ENCODE peak calls at places on chromosomes 12 and 14, in ten cellular contexts. One of them, this sample, is unnamed.
A peak's percentile ranks its signal among the peaks of the same experiment; 100 is the strongest.

GRCh38 chr14:92040431-92041040 is 677 bp upstream of the TRIP11 start:
- DNase-seq in T-helper 1 cell: no peak
- DNase-seq in lower leg skin: no peak
- DNase-seq in COLO829: peak; percentile 19
- DNase-seq in hypothalamus: no peak
- DNase-seq in ovary: no peak
- DNase-seq in sciatic nerve: no peak
- DNase-seq in AG08395: peak; percentile 16
- DNase-seq in smooth muscle cell of the brain vasculature: no peak
- DNase-seq in cardiac muscle cell: peak; percentile 12
- DNase-seq in this sample: peak; percentile 31

GRCh38 chr14:51554953-51555352 is 96.8 kb upstream of the FRMD6 start:
- DNase-seq in T-helper 1 cell: no peak
- DNase-seq in lower leg skin: no peak
- DNase-seq in COLO829: no peak
- DNase-seq in hypothalamus: no peak
- DNase-seq in ovary: no peak
- DNase-seq in sciatic nerve: no peak
- DNase-seq in AG08395: peak; percentile 58
- DNase-seq in smooth muscle cell of the brain vasculature: no peak
- DNase-seq in cardiac muscle cell: no peak
- DNase-seq in this sample: peak; percentile 51

GRCh38 chr12:53065975-53066593 is 13.1 kb downstream of the SPRYD3 start:
- DNase-seq in T-helper 1 cell: peak; percentile 39
- DNase-seq in lower leg skin: peak; percentile 78
- DNase-seq in COLO829: peak; percentile 88
- DNase-seq in hypothalamus: peak; percentile 36
- DNase-seq in ovary: peak; percentile 87
- DNase-seq in sciatic nerve: peak; percentile 94
- DNase-seq in AG08395: peak; percentile 91
- DNase-seq in smooth muscle cell of the brain vasculature: no peak
- DNase-seq in cardiac muscle cell: peak; percentile 88
- DNase-seq in this sample: peak; percentile 87

GRCh38 chr14:58238252-58239247 is 6.1 kb upstream of the PSMA3 start:
- DNase-seq in T-helper 1 cell: no peak
- DNase-seq in lower leg skin: no peak
- DNase-seq in COLO829: no peak
- DNase-seq in hypothalamus: no peak
- DNase-seq in ovary: peak; percentile 63
- DNase-seq in sciatic nerve: no peak
- DNase-seq in AG08395: no peak
- DNase-seq in smooth muscle cell of the brain vasculature: no peak
- DNase-seq in cardiac muscle cell: peak; percentile 32
- DNase-seq in this sample: peak; percentile 46

GRCh38 chr12:46446645-46447044 is 74.1 kb upstream of the SLC38A2 start:
- DNase-seq in T-helper 1 cell: no peak
- DNase-seq in lower leg skin: no peak
- DNase-seq in COLO829: no peak
- DNase-seq in hypothalamus: no peak
- DNase-seq in ovary: no peak
- DNase-seq in sciatic nerve: no peak
- DNase-seq in AG08395: no peak
- DNase-seq in smooth muscle cell of the brain vasculature: no peak
- DNase-seq in cardiac muscle cell: peak; percentile 28
- DNase-seq in this sample: peak; percentile 46

GRCh38 chr14:67557118-67557517 is 24.0 kb downstream of the PLEKHH1 start:
- DNase-seq in T-helper 1 cell: no peak
- DNase-seq in lower leg skin: no peak
- DNase-seq in COLO829: peak; percentile 33
- DNase-seq in hypothalamus: no peak
- DNase-seq in ovary: no peak
- DNase-seq in sciatic nerve: no peak
- DNase-seq in AG08395: peak; percentile 26
- DNase-seq in smooth muscle cell of the brain vasculature: no peak
- DNase-seq in cardiac muscle cell: no peak
- DNase-seq in this sample: peak; percentile 24

GRCh38 chr14:40850191-40850590 is 756.5 kb upstream of the LRFN5 start:
- DNase-seq in T-helper 1 cell: no peak
- DNase-seq in lower leg skin: no peak
- DNase-seq in COLO829: no peak
- DNase-seq in hypothalamus: no peak
- DNase-seq in ovary: no peak
- DNase-seq in sciatic nerve: no peak
- DNase-seq in AG08395: no peak
- DNase-seq in smooth muscle cell of the brain vasculature: no peak
- DNase-seq in cardiac muscle cell: no peak
- DNase-seq in this sample: no peak

GRCh38 chr12:120013659-120014380 is 24.8 kb downstream of the BICDL1 start:
- DNase-seq in T-helper 1 cell: no peak
- DNase-seq in lower leg skin: no peak
- DNase-seq in COLO829: no peak
- DNase-seq in hypothalamus: no peak
- DNase-seq in ovary: no peak
- DNase-seq in sciatic nerve: no peak
- DNase-seq in AG08395: no peak
- DNase-seq in smooth muscle cell of the brain vasculature: no peak
- DNase-seq in cardiac muscle cell: no peak
- DNase-seq in this sample: peak; percentile 7

GRCh38 chr14:75804570-75805275 is 143.7 kb downstream of the TTLL5 start:
- DNase-seq in T-helper 1 cell: no peak
- DNase-seq in lower leg skin: no peak
- DNase-seq in COLO829: no peak
- DNase-seq in hypothalamus: no peak
- DNase-seq in ovary: no peak
- DNase-seq in sciatic nerve: no peak
- DNase-seq in AG08395: no peak
- DNase-seq in smooth muscle cell of the brain vasculature: no peak
- DNase-seq in cardiac muscle cell: no peak
- DNase-seq in this sample: no peak

GRCh38 chr12:22160396-22161003 is 114.5 kb downstream of the CMAS start:
- DNase-seq in T-helper 1 cell: no peak
- DNase-seq in lower leg skin: no peak
- DNase-seq in COLO829: peak; percentile 8
- DNase-seq in hypothalamus: no peak
- DNase-seq in ovary: no peak
- DNase-seq in sciatic nerve: no peak
- DNase-seq in AG08395: no peak
- DNase-seq in smooth muscle cell of the brain vasculature: no peak
- DNase-seq in cardiac muscle cell: no peak
- DNase-seq in this sample: no peak

GRCh38 chr12:132604108-132605054 is 6.0 kb downstream of the LRCOL1 start:
- DNase-seq in T-helper 1 cell: no peak
- DNase-seq in lower leg skin: no peak
- DNase-seq in COLO829: no peak
- DNase-seq in hypothalamus: no peak
- DNase-seq in ovary: no peak
- DNase-seq in sciatic nerve: no peak
- DNase-seq in AG08395: no peak
- DNase-seq in smooth muscle cell of the brain vasculature: no peak
- DNase-seq in cardiac muscle cell: no peak
- DNase-seq in this sample: no peak

GRCh38 chr14:83994020-83994419 is 1535.9 kb upstream of the FLRT2 start:
- DNase-seq in T-helper 1 cell: no peak
- DNase-seq in lower leg skin: no peak
- DNase-seq in COLO829: no peak
- DNase-seq in hypothalamus: no peak
- DNase-seq in ovary: no peak
- DNase-seq in sciatic nerve: no peak
- DNase-seq in AG08395: no peak
- DNase-seq in smooth muscle cell of the brain vasculature: no peak
- DNase-seq in cardiac muscle cell: no peak
- DNase-seq in this sample: peak; percentile 20

GRCh38 chr12:51819851-51820720 is 28.4 kb downstream of the FIGNL2 start:
- DNase-seq in T-helper 1 cell: peak; percentile 24
- DNase-seq in lower leg skin: no peak
- DNase-seq in COLO829: no peak
- DNase-seq in hypothalamus: no peak
- DNase-seq in ovary: peak; percentile 33
- DNase-seq in sciatic nerve: no peak
- DNase-seq in AG08395: peak; percentile 31
- DNase-seq in smooth muscle cell of the brain vasculature: no peak
- DNase-seq in cardiac muscle cell: no peak
- DNase-seq in this sample: peak; percentile 25

This sample was measured in fibroblast of villous mesenchyme.